ENCODE peak calls at places on chromosomes 6 and 20, in four cellular contexts. One of them, this sample, is unnamed.

GRCh38 chr6:139016337-139017213 is 12.0 kb upstream of the ABRACL start:
- ATAC-seq in B cell: peak
- ATAC-seq in Panc1: no peak
- ATAC-seq in heart right ventricle: peak
- ATAC-seq in this sample: no peak

GRCh38 chr6:30839666-30840065 is 44.7 kb upstream of the DDR1 start:
- ATAC-seq in B cell: no peak
- ATAC-seq in Panc1: no peak
- ATAC-seq in heart right ventricle: no peak
- ATAC-seq in this sample: no peak

GRCh38 chr6:118586741-118587485 is 38.8 kb downstream of the PLN start:
- ATAC-seq in B cell: no peak
- ATAC-seq in Panc1: no peak
- ATAC-seq in heart right ventricle: no peak
- ATAC-seq in this sample: no peak

GRCh38 chr6:6751197-6751596 is 162.7 kb downstream of the LY86 start:
- ATAC-seq in B cell: no peak
- ATAC-seq in Panc1: no peak
- ATAC-seq in heart right ventricle: no peak
- ATAC-seq in this sample: no peak

GRCh38 chr6:26243742-26244141 is 121.3 kb upstream of the BTN3A2 start:
- ATAC-seq in B cell: no peak
- ATAC-seq in Panc1: no peak
- ATAC-seq in heart right ventricle: no peak
- ATAC-seq in this sample: no peak

GRCh38 chr6:29564875-29565274 is 5.3 kb upstream of the UBD start:
- ATAC-seq in B cell: no peak
- ATAC-seq in Panc1: no peak
- ATAC-seq in heart right ventricle: no peak
- ATAC-seq in this sample: no peak

GRCh38 chr20:43843096-43843964 is 71.3 kb upstream of the TOX2 start:
- ATAC-seq in B cell: no peak
- ATAC-seq in Panc1: peak
- ATAC-seq in heart right ventricle: no peak
- ATAC-seq in this sample: no peak

GRCh38 chr20:10806539-10806938 is 132.7 kb upstream of the JAG1 start:
- ATAC-seq in B cell: no peak
- ATAC-seq in Panc1: no peak
- ATAC-seq in heart right ventricle: peak
- ATAC-seq in this sample: peak

GRCh38 chr6:90187437-90188049 is 109.1 kb downstream of the BACH2 start:
- ATAC-seq in B cell: peak
- ATAC-seq in Panc1: peak
- ATAC-seq in heart right ventricle: peak
- ATAC-seq in this sample: no peak

GRCh38 chr6:119347466-119348307 is 1.9 kb downstream of the MAN1A1 start:
- ATAC-seq in B cell: peak
- ATAC-seq in Panc1: no peak
- ATAC-seq in heart right ventricle: no peak
- ATAC-seq in this sample: no peak

GRCh38 chr6:88166901-88167624 is 916 bp upstream of the CNR1 start:
- ATAC-seq in B cell: peak
- ATAC-seq in Panc1: no peak
- ATAC-seq in heart right ventricle: no peak
- ATAC-seq in this sample: no peak

GRCh38 chr20:33857722-33858563 is 46.8 kb downstream of the CHMP4B start:
- ATAC-seq in B cell: no peak
- ATAC-seq in Panc1: no peak
- ATAC-seq in heart right ventricle: no peak
- ATAC-seq in this sample: no peak

GRCh38 chr6:35977308-35977707 is 47.1 kb downstream of the SLC26A8 start:
- ATAC-seq in B cell: no peak
- ATAC-seq in Panc1: no peak
- ATAC-seq in heart right ventricle: peak
- ATAC-seq in this sample: no peak

GRCh38 chr6:35969676-35970075 is 48.8 kb upstream of the SRPK1 start:
- ATAC-seq in B cell: no peak
- ATAC-seq in Panc1: no peak
- ATAC-seq in heart right ventricle: no peak
- ATAC-seq in this sample: no peak

GRCh38 chr6:35973670-35974222 is 50.7 kb downstream of the SLC26A8 start:
- ATAC-seq in B cell: no peak
- ATAC-seq in Panc1: no peak
- ATAC-seq in heart right ventricle: no peak
- ATAC-seq in this sample: no peak

GRCh38 chr6:35970181-35970580 is 49.3 kb upstream of the SRPK1 start:
- ATAC-seq in B cell: no peak
- ATAC-seq in Panc1: no peak
- ATAC-seq in heart right ventricle: no peak
- ATAC-seq in this sample: no peak

GRCh38 chr6:35972471-35972985 is 51.6 kb upstream of the SRPK1 start:
- ATAC-seq in B cell: no peak
- ATAC-seq in Panc1: peak
- ATAC-seq in heart right ventricle: no peak
- ATAC-seq in this sample: no peak
- TF ChIP-seq CTCF in B cell: no peak
- TF ChIP-seq CTCF in Panc1: peak
- TF ChIP-seq CTCF in heart right ventricle: no peak
- TF ChIP-seq CTCF in this sample: no peak

DNA sequence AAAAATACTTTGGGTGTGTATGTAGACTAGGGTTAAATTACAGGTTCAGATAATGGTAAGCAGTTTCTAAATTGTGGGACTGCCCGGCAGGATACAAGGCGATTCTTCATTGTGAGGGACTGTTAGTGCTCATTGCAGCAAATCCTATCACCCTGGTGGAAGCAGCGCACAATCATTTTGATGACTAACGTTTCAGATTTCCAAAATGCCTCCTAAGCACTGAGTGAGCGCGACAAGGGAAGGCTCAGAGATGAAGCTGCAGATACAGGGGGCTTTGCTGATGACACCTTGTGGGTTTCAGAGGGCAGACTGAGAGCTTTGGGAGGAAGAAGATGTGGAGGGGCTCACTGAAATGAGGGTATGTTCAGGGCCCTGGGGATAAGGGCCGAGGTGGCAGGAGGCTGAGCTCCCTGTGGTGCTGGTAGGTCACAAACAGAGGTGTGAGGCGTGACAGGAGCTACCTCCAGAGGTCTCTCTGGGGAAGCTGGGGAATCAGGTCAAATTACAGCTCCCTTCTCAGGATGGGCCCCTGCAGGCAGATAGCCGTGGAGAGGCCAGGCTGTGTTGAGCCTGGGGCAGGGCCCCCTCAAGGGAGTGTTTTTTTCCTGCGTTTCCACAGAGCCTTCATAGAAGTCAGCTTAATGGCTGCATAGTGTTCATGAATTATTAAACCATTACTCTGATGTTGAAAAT is 84.5 kb upstream of the FYN start:
- ATAC-seq in B cell: no peak
- ATAC-seq in Panc1: no peak
- ATAC-seq in heart right ventricle: no peak
- ATAC-seq in this sample: no peak
- TF ChIP-seq CTCF in B cell: no peak
- TF ChIP-seq CTCF in Panc1: no peak
- TF ChIP-seq CTCF in heart right ventricle: no peak
- TF ChIP-seq CTCF in this sample: no peak

DNA sequence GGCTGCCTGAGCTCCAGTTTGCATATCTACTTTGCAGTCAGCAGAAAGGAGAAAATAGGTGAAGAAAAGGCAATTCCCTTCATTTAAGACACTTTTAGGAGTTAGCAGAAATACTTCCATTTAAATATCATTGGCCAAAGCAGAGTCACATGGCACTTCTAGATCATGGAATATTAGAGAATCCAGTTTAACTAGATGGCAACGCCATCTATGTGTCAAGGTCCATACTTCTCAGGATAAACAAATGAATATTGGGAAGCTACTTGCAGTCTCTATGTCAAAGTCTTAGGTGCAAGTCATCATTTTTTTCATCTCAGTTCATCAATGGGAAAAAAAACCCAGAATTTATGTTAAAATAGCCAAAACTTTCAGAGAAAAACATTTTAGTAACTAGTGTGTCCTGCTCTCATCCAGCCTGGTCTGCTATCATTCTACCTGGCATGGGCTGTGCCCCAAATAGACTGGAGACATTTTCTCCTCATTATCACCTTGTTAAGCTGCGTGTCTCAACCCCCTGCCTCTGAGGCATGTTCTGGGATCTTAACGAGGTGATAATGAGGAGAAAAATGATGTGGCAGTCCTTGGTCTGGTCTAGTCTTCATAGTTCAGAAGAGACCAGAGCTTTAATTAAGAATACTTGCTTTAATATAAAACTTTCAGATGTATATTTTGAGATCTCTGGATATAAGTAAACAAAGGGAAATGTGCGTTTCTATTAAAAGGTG is 227.3 kb downstream of the TBX18 start:
- ATAC-seq in B cell: no peak
- ATAC-seq in Panc1: no peak
- ATAC-seq in heart right ventricle: no peak
- ATAC-seq in this sample: no peak
- TF ChIP-seq CTCF in B cell: no peak
- TF ChIP-seq CTCF in Panc1: no peak
- TF ChIP-seq CTCF in heart right ventricle: no peak
- TF ChIP-seq CTCF in this sample: no peak

GRCh38 chr20:42678895-42679294 is 510.8 kb downstream of the PTPRT start:
- ATAC-seq in B cell: no peak
- ATAC-seq in Panc1: no peak
- ATAC-seq in heart right ventricle: no peak
- ATAC-seq in this sample: no peak
- TF ChIP-seq CTCF in B cell: no peak
- TF ChIP-seq CTCF in Panc1: peak
- TF ChIP-seq CTCF in heart right ventricle: no peak
- TF ChIP-seq CTCF in this sample: no peak

GRCh38 chr6:50087231-50087954 is 37.7 kb upstream of the DEFB112 start:
- ATAC-seq in B cell: no peak
- ATAC-seq in Panc1: no peak
- ATAC-seq in heart right ventricle: no peak
- ATAC-seq in this sample: no peak
- TF ChIP-seq CTCF in B cell: no peak
- TF ChIP-seq CTCF in Panc1: no peak
- TF ChIP-seq CTCF in heart right ventricle: no peak
- TF ChIP-seq CTCF in this sample: no peak

This sample was measured in gastroesophageal sphincter.